ENCODE peak calls at places on chromosomes 1 and 21, in four cellular contexts. Q is uterus, P is astrocyte of the spinal cord, M is stomach. G is an unnamed sample.

GRCh38 chr1:62362061-62362951 is 43.1 kb upstream of the KANK4 start:
- DNase-seq in Q (no peak), P (no peak), M (peak), G (no peak)

GRCh38 chr21:18354947-18355346 is 48.6 kb downstream of the TMPRSS15 start:
- DNase-seq in Q (no peak), P (peak), M (no peak), G (no peak)

GRCh38 chr1:1911390-1912041 is 3.5 kb upstream of the CALML6 start:
- DNase-seq in Q (no peak), P (no peak), M (no peak), G (peak)

GRCh38 chr1:213586609-213586972 is 401.2 kb upstream of the PROX1 start:
- DNase-seq in Q (no peak), P (no peak), M (no peak), G (no peak)

GRCh38 chr1:114718661-114719423 is 2.3 kb upstream of the NRAS start:
- DNase-seq in Q (no peak), P (peak), M (no peak), G (no peak)

GRCh38 chr21:17436626-17437111 is 76.2 kb upstream of the CXADR start:
- DNase-seq in Q (no peak), P (no peak), M (no peak), G (no peak)

GRCh38 chr1:236287757-236288619 is 6.2 kb upstream of the ERO1B start:
- DNase-seq in Q (peak), P (no peak), M (no peak), G (no peak)

GRCh38 chr1:3051270-3052268 is 17.4 kb upstream of the PRDM16 start:
- DNase-seq in Q (no peak), P (no peak), M (no peak), G (peak)

DNA sequence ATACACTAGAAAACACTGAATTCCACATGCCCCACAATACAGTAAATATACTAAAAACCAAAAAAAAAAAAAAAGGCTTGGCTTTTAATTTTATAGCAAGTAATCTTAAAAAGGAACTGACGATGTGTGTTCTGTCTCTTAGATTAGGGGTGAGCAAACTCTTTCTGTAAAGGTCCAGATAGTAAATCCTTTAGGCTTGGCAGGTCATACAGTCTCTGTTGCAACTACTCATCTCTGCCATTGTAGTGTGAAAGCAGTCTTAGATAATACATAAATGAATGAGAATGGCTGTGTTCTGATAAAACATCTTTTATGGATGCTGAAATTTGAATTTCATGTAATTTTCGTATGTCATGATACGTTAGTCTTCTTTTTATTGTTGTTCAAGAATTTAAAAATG is 150.2 kb downstream of the SLC30A10 start:
- DNase-seq in Q (no peak), P (no peak), M (no peak), G (no peak)
- H3K4me3 ChIP-seq in Q (no peak), P (no peak), M (no peak), G (no peak)

GRCh38 chr1:184753093-184753492 is 1.6 kb downstream of the EDEM3 start:
- DNase-seq in Q (no peak), P (no peak), M (no peak), G (no peak)
- H3K4me3 ChIP-seq in Q (peak), P (peak), M (peak), G (peak)

GRCh38 chr1:116062201-116062600 is 49.0 kb upstream of the MAB21L3 start:
- DNase-seq in Q (no peak), P (no peak), M (no peak), G (no peak)

GRCh38 chr1:116066868-116067563 is 44.2 kb upstream of the MAB21L3 start:
- DNase-seq in Q (no peak), P (peak), M (no peak), G (no peak)

GRCh38 chr1:116064616-116065015 is 46.6 kb upstream of the MAB21L3 start:
- DNase-seq in Q (no peak), P (no peak), M (no peak), G (no peak)

GRCh38 chr1:116067564-116067887 is 43.7 kb upstream of the MAB21L3 start:
- DNase-seq in Q (no peak), P (peak), M (no peak), G (no peak)
- H3K4me3 ChIP-seq in Q (no peak), P (no peak), M (no peak), G (no peak)

GRCh38 chr1:26378088-26378878 is 5.7 kb upstream of the ZNF683 start:
- DNase-seq in Q (no peak), P (peak), M (no peak), G (peak)
- H3K4me3 ChIP-seq in Q (no peak), P (no peak), M (no peak), G (no peak)

GRCh38 chr1:65419681-65420589 is 533 bp upstream of the LEPR start:
- DNase-seq in Q (peak), P (peak), M (peak), G (peak)

GRCh38 chr1:65420590-65421340 is at the start of the genes LEPR and LEPROT:
- DNase-seq in Q (no peak), P (peak), M (no peak), G (no peak)

GRCh38 chr1:65421341-65422174 is 1.1 kb downstream of the LEPR start:
- DNase-seq in Q (no peak), P (no peak), M (no peak), G (no peak)

GRCh38 chr1:65423884-65424655 is 3.6 kb downstream of the LEPR start:
- DNase-seq in Q (no peak), P (peak), M (no peak), G (peak)

DNA sequence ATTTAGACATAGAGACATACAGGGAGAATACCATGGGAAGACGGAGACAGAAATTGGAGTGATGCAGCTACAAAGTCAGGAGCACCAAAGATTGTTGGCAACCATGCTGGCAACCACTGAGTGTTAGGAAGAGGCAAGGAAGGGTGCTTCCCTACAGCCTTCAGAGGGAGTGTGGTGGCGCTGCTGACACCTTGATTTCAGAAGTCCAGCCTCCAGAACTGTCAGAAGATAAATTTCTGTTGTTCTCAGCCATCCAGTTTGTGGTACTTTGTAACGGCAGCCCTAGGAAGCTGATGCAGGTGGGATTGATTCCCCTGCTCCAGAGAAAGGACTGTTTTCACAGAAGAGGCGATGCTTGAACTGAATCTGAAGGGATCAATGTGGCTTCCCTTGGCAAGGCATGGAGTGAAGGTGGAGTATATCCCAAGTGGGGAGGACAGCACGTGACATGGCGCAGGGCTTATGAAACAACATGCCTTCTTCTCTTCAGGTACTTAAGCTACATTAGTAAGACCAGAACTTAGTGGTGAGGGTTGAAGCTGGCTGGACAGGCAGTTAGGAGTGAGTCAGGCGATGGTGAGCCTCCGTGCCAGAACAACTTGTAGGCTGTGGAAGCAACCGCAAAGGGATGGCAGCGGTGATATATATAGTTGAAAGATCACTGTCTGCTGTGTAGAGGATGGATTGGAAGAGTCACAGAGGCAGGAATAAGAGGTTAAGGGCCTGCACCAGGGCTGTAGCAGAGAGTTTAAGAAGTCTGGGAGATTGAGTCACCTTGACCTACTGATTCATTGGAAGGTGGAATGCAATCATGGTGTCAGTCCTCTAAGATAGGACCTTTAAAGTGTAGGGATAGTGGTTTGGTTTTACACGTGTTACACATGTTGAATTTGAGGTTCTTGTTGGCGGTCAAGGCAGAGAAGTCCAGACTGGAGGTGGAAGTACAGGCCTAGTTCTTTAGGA is 2.1 kb downstream of the LEPR start:
- DNase-seq in Q (no peak), P (peak), M (no peak), G (peak)
- H3K4me3 ChIP-seq in Q (peak), P (peak), M (peak), G (no peak)

GRCh38 chr1:51300270-51300669 is 30.1 kb downstream of the TTC39A start:
- DNase-seq in Q (no peak), P (no peak), M (no peak), G (no peak)

GRCh38 chr1:51301844-51302162 is 28.6 kb downstream of the TTC39A start:
- DNase-seq in Q (no peak), P (no peak), M (no peak), G (no peak)

GRCh38 chr1:51302270-51302669 is 28.1 kb downstream of the TTC39A start:
- DNase-seq in Q (no peak), P (no peak), M (no peak), G (no peak)

GRCh38 chr1:51302746-51303145 is 27.6 kb downstream of the TTC39A start:
- DNase-seq in Q (no peak), P (no peak), M (no peak), G (no peak)

GRCh38 chr1:51301152-51301843 is 29.1 kb downstream of the TTC39A start:
- DNase-seq in Q (no peak), P (peak), M (no peak), G (no peak)
- H3K4me3 ChIP-seq in Q (no peak), P (no peak), M (no peak), G (no peak)

G was measured in adrenal gland.